ENCODE peak calls at places on chromosomes 3 and 15, in nine cellular contexts. I, R, Y, A, Z, O, V, U and E are unnamed samples.

GRCh38 chr3:31695280-31696008 is 162.7 kb downstream of the STT3B start:
- DNase-seq in I (peak), R (no peak), Y (peak), A (no peak), Z (peak), O (no peak), V (no peak), U (no peak), E (no peak)

GRCh38 chr3:15271785-15272381 is 60.5 kb downstream of the SH3BP5 start:
- DNase-seq in I (no peak), R (no peak), Y (no peak), A (no peak), Z (peak), O (no peak), V (peak), U (no peak), E (no peak)

GRCh38 chr3:101867521-101867920 is 18.2 kb downstream of the NFKBIZ start:
- DNase-seq in I (no peak), R (no peak), Y (no peak), A (no peak), Z (no peak), O (no peak), V (no peak), U (no peak), E (no peak)

GRCh38 chr3:62888180-62888579 is 13.0 kb upstream of the CADPS start:
- DNase-seq in I (no peak), R (no peak), Y (peak), A (no peak), Z (peak), O (no peak), V (no peak), U (no peak), E (no peak)

GRCh38 chr3:27252646-27253045 is 116.5 kb downstream of the NEK10 start:
- DNase-seq in I (no peak), R (no peak), Y (no peak), A (no peak), Z (no peak), O (no peak), V (no peak), U (no peak), E (no peak)

GRCh38 chr3:185825639-185826481 is 1.0 kb upstream of the IGF2BP2 start:
- DNase-seq in I (peak), R (peak), Y (peak), A (no peak), Z (peak), O (peak), V (peak), U (peak), E (no peak)

GRCh38 chr15:75231836-75232235 is 26.3 kb upstream of the GOLGA6C start:
- DNase-seq in I (no peak), R (no peak), Y (no peak), A (no peak), Z (no peak), O (no peak), V (no peak), U (no peak), E (no peak)

GRCh38 chr15:58491151-58491473 is 59.3 kb downstream of the LIPC start:
- DNase-seq in I (no peak), R (no peak), Y (no peak), A (no peak), Z (no peak), O (no peak), V (no peak), U (no peak), E (no peak)

GRCh38 chr3:110799236-110799635 is 272.4 kb upstream of the NECTIN3 start:
- DNase-seq in I (no peak), R (no peak), Y (no peak), A (no peak), Z (no peak), O (peak), V (no peak), U (peak), E (no peak)

GRCh38 chr3:13009132-13009945 is 63.9 kb downstream of the IQSEC1 start:
- DNase-seq in I (no peak), R (peak), Y (no peak), A (no peak), Z (no peak), O (no peak), V (peak), U (no peak), E (no peak)

GRCh38 chr3:63135362-63135761 is 142.7 kb upstream of the SYNPR start:
- DNase-seq in I (no peak), R (no peak), Y (peak), A (no peak), Z (no peak), O (no peak), V (no peak), U (no peak), E (no peak)

GRCh38 chr3:142445816-142446254 is 2.0 kb downstream of the XRN1 start:
- DNase-seq in I (no peak), R (no peak), Y (no peak), A (no peak), Z (no peak), O (peak), V (no peak), U (peak), E (no peak)

GRCh38 chr3:180026997-180027396 is 9.7 kb downstream of the PEX5L start:
- DNase-seq in I (no peak), R (no peak), Y (no peak), A (no peak), Z (no peak), O (no peak), V (no peak), U (no peak), E (no peak)

GRCh38 chr3:97306226-97306625 is 458.3 kb upstream of the ARL6 start:
- DNase-seq in I (no peak), R (no peak), Y (no peak), A (no peak), Z (peak), O (no peak), V (no peak), U (no peak), E (no peak)

GRCh38 chr15:56734013-56734625 is 810 bp upstream of the ZNF280D start:
- DNase-seq in I (peak), R (no peak), Y (no peak), A (no peak), Z (peak), O (no peak), V (no peak), U (no peak), E (no peak)

GRCh38 chr3:16066975-16067374 is 107.5 kb upstream of the GALNT15 start:
- DNase-seq in I (peak), R (no peak), Y (no peak), A (no peak), Z (no peak), O (peak), V (no peak), U (peak), E (peak)

GRCh38 chr15:41713047-41713446 is 52.8 kb downstream of the MGA start:
- DNase-seq in I (no peak), R (peak), Y (no peak), A (no peak), Z (no peak), O (peak), V (peak), U (peak), E (no peak)

GRCh38 chr15:71151061-71151460 is 35.8 kb downstream of the THSD4 start:
- DNase-seq in I (no peak), R (no peak), Y (no peak), A (no peak), Z (no peak), O (peak), V (no peak), U (peak), E (peak)

GRCh38 chr3:67655364-67656121 is 1.1 kb upstream of the SUCLG2 start:
- DNase-seq in I (peak), R (no peak), Y (no peak), A (no peak), Z (no peak), O (no peak), V (no peak), U (no peak), E (no peak)

GRCh38 chr15:42042602-42043400 is 22.0 kb upstream of the PLA2G4E start:
- DNase-seq in I (no peak), R (no peak), Y (no peak), A (no peak), Z (peak), O (no peak), V (no peak), U (no peak), E (no peak)

GRCh38 chr3:89847955-89848354 is 740.5 kb downstream of the EPHA3 start:
- DNase-seq in I (no peak), R (no peak), Y (no peak), A (no peak), Z (no peak), O (no peak), V (no peak), U (peak), E (no peak)

GRCh38 chr3:24002129-24002528 is 57.0 kb downstream of the NR1D2 start:
- DNase-seq in I (no peak), R (no peak), Y (no peak), A (no peak), Z (no peak), O (no peak), V (no peak), U (no peak), E (no peak)
- TF ChIP-seq CTCF in I (no peak), R (no peak), Y (no peak), A (no peak), Z (no peak), O (no peak), V (no peak), U (no peak), E (no peak)

GRCh38 chr3:9884555-9885165 is 4.6 kb upstream of the CIDEC start:
- DNase-seq in I (peak), R (no peak), Y (no peak), A (no peak), Z (no peak), O (peak), V (no peak), U (peak), E (peak)
- H3K4me3 ChIP-seq in I (no peak), R (no peak), Y (no peak), A (no peak), Z (no peak), O (no peak), V (no peak), U (no peak), E (no peak)

DNA sequence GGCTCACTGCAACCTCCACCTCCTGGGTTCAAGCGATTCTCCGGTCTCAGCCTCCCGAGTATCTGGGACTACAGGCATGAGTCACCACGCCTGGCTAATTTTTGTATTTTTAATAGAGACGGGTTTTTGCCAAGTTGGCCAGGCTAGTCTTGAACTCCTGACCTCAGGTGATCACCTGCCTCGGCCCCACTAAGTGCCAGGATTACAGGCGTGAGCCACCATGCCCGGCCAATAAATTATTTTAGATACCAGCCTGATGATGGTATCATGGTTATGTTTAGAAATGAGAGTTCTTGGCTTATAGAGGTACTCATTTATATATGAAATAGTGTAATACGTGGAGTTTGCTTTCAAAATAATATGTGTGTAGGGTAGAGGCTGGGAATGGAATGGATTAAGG is 119.4 kb downstream of the NEO1 start:
- DNase-seq in I (no peak), R (no peak), Y (no peak), A (no peak), Z (no peak), O (no peak), V (no peak), U (no peak), E (no peak)
- TF ChIP-seq CTCF in I (no peak), R (no peak), Y (no peak), A (no peak), Z (no peak), O (no peak), V (no peak), U (no peak), E (no peak)

GRCh38 chr3:79531566-79532295 is 236.1 kb downstream of the ROBO1 start:
- DNase-seq in I (no peak), R (no peak), Y (no peak), A (no peak), Z (no peak), O (no peak), V (no peak), U (no peak), E (no peak)

GRCh38 chr3:79534732-79535131 is 233.1 kb downstream of the ROBO1 start:
- DNase-seq in I (peak), R (no peak), Y (no peak), A (no peak), Z (no peak), O (no peak), V (no peak), U (no peak), E (no peak)
- H3K4me3 ChIP-seq in I (no peak), R (no peak), Y (no peak), A (no peak), Z (no peak), O (no peak), V (no peak), U (no peak), E (no peak)

GRCh38 chr3:160003520-160004128 is 15.0 kb downstream of the IL12A start:
- DNase-seq in I (peak), R (peak), Y (peak), A (no peak), Z (peak), O (peak), V (peak), U (peak), E (no peak)
- TF ChIP-seq CTCF in I (peak), R (peak), Y (peak), A (peak), Z (peak), O (peak), V (peak), U (peak), E (peak)

GRCh38 chr15:64845826-64846225 is 4.1 kb downstream of the PLEKHO2 start:
- DNase-seq in I (no peak), R (no peak), Y (no peak), A (no peak), Z (peak), O (no peak), V (peak), U (no peak), E (no peak)

GRCh38 chr15:64842986-64843561 is 1.4 kb downstream of the PLEKHO2 start:
- DNase-seq in I (no peak), R (peak), Y (no peak), A (no peak), Z (peak), O (peak), V (peak), U (peak), E (no peak)

GRCh38 chr15:64845183-64845611 is 3.5 kb downstream of the PLEKHO2 start:
- DNase-seq in I (no peak), R (no peak), Y (peak), A (no peak), Z (no peak), O (no peak), V (peak), U (peak), E (no peak)

GRCh38 chr15:64843996-64844395 is 2.3 kb downstream of the PLEKHO2 start:
- DNase-seq in I (no peak), R (no peak), Y (peak), A (no peak), Z (peak), O (no peak), V (peak), U (no peak), E (no peak)

DNA sequence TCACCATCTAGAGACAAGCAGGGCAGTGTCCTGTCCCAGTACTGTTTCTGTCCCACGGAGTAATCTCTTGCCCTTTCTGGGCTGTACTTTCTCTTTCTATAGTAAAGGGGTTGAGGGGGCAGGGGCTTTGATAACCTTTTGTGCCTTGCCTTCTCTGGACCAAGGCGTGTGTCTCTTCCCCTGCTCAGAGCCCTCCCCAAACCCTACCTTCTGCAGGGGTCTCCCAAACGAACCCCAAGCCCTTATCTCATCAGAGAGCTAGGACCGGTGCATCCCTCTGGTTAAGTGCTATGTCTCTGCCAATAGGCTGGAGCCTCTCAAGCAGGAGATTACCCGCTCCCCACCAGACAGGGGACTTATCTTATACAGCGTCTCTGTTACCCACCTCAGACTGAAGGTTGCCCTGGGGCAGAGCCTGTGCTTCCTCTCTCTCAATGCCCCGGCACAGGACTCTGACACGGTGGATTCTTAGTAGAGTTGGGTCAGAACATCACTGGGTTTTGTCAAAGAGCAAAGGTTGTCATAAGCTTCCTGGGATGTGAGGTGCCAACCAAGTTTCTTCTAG is 2.9 kb downstream of the PLEKHO2 start:
- DNase-seq in I (no peak), R (no peak), Y (peak), A (no peak), Z (peak), O (no peak), V (peak), U (no peak), E (no peak)
- H3K4me3 ChIP-seq in I (no peak), R (no peak), Y (no peak), A (peak), Z (no peak), O (peak), V (peak), U (peak), E (peak)